ENCODE peak calls at places on chromosomes 13 and 19, in six cellular contexts. Y is ACHN, I is T-cell, N is hypothalamus, V is left cardiac atrium, D is T-helper 17 cell. G is an unnamed sample.

GRCh38 chr19:5895890-5896289 is 7.7 kb downstream of the NDUFA11 start:
- DNase-seq in N (no peak), V (no peak), I (no peak), D (no peak), Y (no peak), G (no peak)

GRCh38 chr13:73230714-73231113 is 171.9 kb downstream of the KLF5 start:
- DNase-seq in D (no peak), N (no peak), I (peak), V (no peak), Y (no peak), G (peak)

GRCh38 chr13:74770361-74770760 is 636.2 kb upstream of the KLF12 start:
- DNase-seq in V (no peak), Y (peak), I (no peak), D (no peak), N (no peak), G (no peak)

GRCh38 chr19:54354761-54355160 is 10.0 kb downstream of the LAIR1 start:
- DNase-seq in N (no peak), D (no peak), Y (no peak), I (no peak), V (no peak), G (no peak)

GRCh38 chr13:113129921-113130750 is 7.5 kb downstream of the F10 start:
- DNase-seq in I (no peak), N (no peak), Y (no peak), D (no peak), V (peak), G (no peak)

GRCh38 chr19:38648789-38649304 is 1.4 kb downstream of the ACTN4 start:
- DNase-seq in Y (no peak), I (no peak), N (no peak), V (no peak), D (no peak), G (no peak)

GRCh38 chr13:22103628-22104027 is 432.8 kb downstream of the FGF9 start:
- DNase-seq in I (no peak), Y (no peak), V (no peak), N (no peak), D (no peak), G (no peak)

GRCh38 chr19:57314146-57314545 is 6.1 kb upstream of the ZNF543 start:
- DNase-seq in Y (no peak), I (no peak), D (no peak), V (no peak), N (no peak), G (no peak)

GRCh38 chr13:29918845-29919244 is 68.4 kb upstream of the UBL3 start:
- DNase-seq in Y (no peak), N (no peak), V (no peak), I (no peak), D (no peak), G (no peak)

GRCh38 chr13:109700176-109700575 is 86.2 kb downstream of the IRS2 start:
- DNase-seq in Y (peak), I (no peak), D (no peak), V (peak), N (no peak), G (no peak)

GRCh38 chr19:21328402-21328801 is 808 bp downstream of the ZNF708 start:
- DNase-seq in V (no peak), I (no peak), Y (no peak), N (no peak), D (no peak), G (no peak)

GRCh38 chr19:54415208-54415900 is at the start of gene TTYH1:
- DNase-seq in D (peak), V (no peak), I (peak), N (peak), Y (no peak), G (no peak)

GRCh38 chr19:33821871-33822270 is 25.2 kb downstream of the KCTD15 start:
- DNase-seq in Y (no peak), I (no peak), N (no peak), V (no peak), D (no peak), G (peak)

GRCh38 chr19:35978271-35978670 is 16.7 kb upstream of the SDHAF1 start:
- DNase-seq in Y (no peak), D (no peak), V (no peak), I (no peak), N (no peak), G (no peak)

GRCh38 chr13:98576215-98576945 is 527 bp downstream of the STK24 start:
- DNase-seq in Y (peak), I (peak), V (peak), D (peak), N (no peak), G (peak)

GRCh38 chr13:108560092-108560491 is 69.3 kb upstream of the MYO16 start:
- DNase-seq in N (no peak), V (no peak), Y (no peak), I (no peak), D (no peak), G (no peak)

GRCh38 chr19:56840452-56841193 is at the start of the genes PEG3 and ZIM2:
- DNase-seq in N (peak), D (no peak), I (no peak), V (peak), Y (no peak), G (no peak)

GRCh38 chr13:51608857-51609406 is 24.7 kb downstream of the WDFY2 start:
- DNase-seq in N (no peak), Y (no peak), D (no peak), V (no peak), I (no peak), G (no peak)

G was measured in CD14-positive monocyte.